ENCODE peak calls at places on chromosomes 11 and 22, in six cellular contexts. S, F, G, T, H and C are unnamed samples.

GRCh38 chr22:37267128-37267587 is 15.2 kb upstream of the CYTH4 start:
- DNase-seq in S (no peak), F (peak), G (peak), T (no peak), H (peak), C (no peak)

GRCh38 chr11:31764186-31764730 is 46.9 kb downstream of the PAX6 start:
- DNase-seq in S (no peak), F (no peak), G (no peak), T (no peak), H (no peak), C (no peak)

GRCh38 chr22:25403752-25404471 is 160.6 kb upstream of the GRK3 start:
- DNase-seq in S (peak), F (no peak), G (no peak), T (no peak), H (peak), C (no peak)

GRCh38 chr22:36395922-36396321 is 8.2 kb upstream of the MYH9 start:
- DNase-seq in S (peak), F (no peak), G (no peak), T (no peak), H (no peak), C (no peak)

GRCh38 chr11:68003846-68004550 is at the start of gene UNC93B1:
- DNase-seq in S (peak), F (peak), G (peak), T (peak), H (peak), C (peak)

GRCh38 chr22:45317551-45318167 is 7.9 kb downstream of the FAM118A start:
- DNase-seq in S (peak), F (peak), G (no peak), T (no peak), H (peak), C (peak)

GRCh38 chr11:76667856-76668255 is 2.7 kb downstream of the LRRC32 start:
- DNase-seq in S (no peak), F (peak), G (peak), T (no peak), H (peak), C (no peak)

GRCh38 chr11:102733232-102733875 is 8.6 kb upstream of the MMP8 start:
- DNase-seq in S (peak), F (peak), G (peak), T (no peak), H (no peak), C (peak)

GRCh38 chr22:39471421-39472141 is 14.8 kb downstream of the MGAT3 start:
- DNase-seq in S (no peak), F (no peak), G (no peak), T (peak), H (no peak), C (no peak)

GRCh38 chr11:120197977-120198376 is 12.9 kb upstream of the OAF start:
- DNase-seq in S (no peak), F (no peak), G (no peak), T (no peak), H (peak), C (no peak)

GRCh38 chr11:130473795-130474377 is 25.4 kb downstream of the ADAMTS15 start:
- DNase-seq in S (no peak), F (no peak), G (no peak), T (no peak), H (no peak), C (no peak)

GRCh38 chr11:118933486-118933885 is 7.8 kb upstream of the BCL9L start:
- DNase-seq in S (no peak), F (peak), G (no peak), T (no peak), H (no peak), C (no peak)

GRCh38 chr11:100918551-100919500 is 210.8 kb downstream of the PGR start:
- DNase-seq in S (peak), F (no peak), G (no peak), T (no peak), H (no peak), C (no peak)

GRCh38 chr11:117830072-117830471 is 5.5 kb upstream of the FXYD2 start:
- DNase-seq in S (no peak), F (no peak), G (peak), T (no peak), H (peak), C (no peak)

GRCh38 chr11:9692696-9693095 is 28.8 kb downstream of the SWAP70 start:
- DNase-seq in S (no peak), F (no peak), G (no peak), T (no peak), H (no peak), C (no peak)

GRCh38 chr11:66686100-66686785 is 8.6 kb upstream of the RBM4B start:
- DNase-seq in S (no peak), F (no peak), G (peak), T (no peak), H (no peak), C (no peak)

GRCh38 chr11:19243143-19243542 is 2.4 kb upstream of the E2F8 start:
- DNase-seq in S (no peak), F (no peak), G (no peak), T (no peak), H (no peak), C (no peak)

GRCh38 chr11:47348859-47349258 is 3.6 kb downstream of the MYBPC3 start:
- DNase-seq in S (peak), F (no peak), G (no peak), T (no peak), H (no peak), C (no peak)
- H3K27ac ChIP-seq in S (no peak), F (peak), G (no peak), T (no peak), H (no peak), C (no peak)

DNA sequence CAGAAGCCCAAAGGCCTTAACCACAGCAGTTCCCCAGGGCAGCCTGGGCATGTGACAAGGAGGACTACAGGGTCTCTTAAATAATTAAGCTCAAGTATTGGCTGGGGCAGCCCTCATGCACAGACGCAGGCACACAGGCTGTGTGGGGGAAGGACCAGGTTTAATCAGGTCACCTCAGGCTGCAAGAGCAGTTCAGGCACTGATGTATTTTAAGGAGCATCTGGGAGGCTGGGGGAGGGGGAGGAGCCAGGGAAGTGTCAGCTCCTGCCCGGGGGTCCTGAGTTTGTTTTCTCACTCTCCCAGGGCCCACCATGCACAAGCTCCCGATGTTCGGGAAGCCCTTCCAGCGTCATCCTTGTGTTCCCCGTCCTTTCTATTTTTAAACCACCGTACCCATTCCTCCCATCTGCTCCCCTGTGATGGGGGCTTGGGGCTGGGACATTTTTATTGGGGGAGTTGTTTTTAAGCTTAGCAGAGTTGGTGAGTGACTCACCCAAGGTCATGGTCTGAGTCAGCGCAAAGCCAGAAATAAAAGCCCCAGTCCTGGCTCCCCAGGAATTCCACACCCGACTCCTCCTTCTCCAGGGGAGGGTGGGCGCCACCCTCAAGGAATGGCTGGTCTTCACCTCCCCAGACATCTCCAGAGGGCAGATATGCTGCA is 2.4 kb downstream of the CSDC2 start:
- DNase-seq in S (peak), F (no peak), G (no peak), T (no peak), H (peak), C (no peak)
- TF ChIP-seq POLR2A in S (no peak), F (peak), G (no peak), T (no peak), H (peak), C (no peak)

GRCh38 chr11:33377100-33377851 is 120.1 kb downstream of the HIPK3 start:
- DNase-seq in S (no peak), F (no peak), G (no peak), T (no peak), H (no peak), C (no peak)

GRCh38 chr11:33376331-33377099 is 119.3 kb downstream of the HIPK3 start:
- DNase-seq in S (no peak), F (no peak), G (no peak), T (no peak), H (peak), C (no peak)

GRCh38 chr11:33375688-33376311 is 118.6 kb downstream of the HIPK3 start:
- DNase-seq in S (no peak), F (no peak), G (no peak), T (no peak), H (peak), C (no peak)

GRCh38 chr11:33373636-33374035 is 116.5 kb downstream of the HIPK3 start:
- DNase-seq in S (no peak), F (no peak), G (no peak), T (no peak), H (no peak), C (no peak)

GRCh38 chr11:33375236-33375635 is 118.1 kb downstream of the HIPK3 start:
- DNase-seq in S (no peak), F (no peak), G (no peak), T (no peak), H (no peak), C (no peak)
- H3K27ac ChIP-seq in S (peak), F (no peak), G (no peak), T (no peak), H (no peak), C (no peak)

GRCh38 chr22:41380993-41381328 is 781 bp upstream of the TEF start:
- DNase-seq in S (peak), F (no peak), G (no peak), T (no peak), H (no peak), C (peak)
- TF ChIP-seq POLR2A in S (no peak), F (peak), G (no peak), T (peak), H (peak), C (peak)

GRCh38 chr22:20229916-20230775 is 38.0 kb downstream of the RTN4R start:
- DNase-seq in S (no peak), F (no peak), G (no peak), T (no peak), H (no peak), C (no peak)
- H3K27ac ChIP-seq in S (no peak), F (no peak), G (no peak), T (no peak), H (no peak), C (no peak)

DNA sequence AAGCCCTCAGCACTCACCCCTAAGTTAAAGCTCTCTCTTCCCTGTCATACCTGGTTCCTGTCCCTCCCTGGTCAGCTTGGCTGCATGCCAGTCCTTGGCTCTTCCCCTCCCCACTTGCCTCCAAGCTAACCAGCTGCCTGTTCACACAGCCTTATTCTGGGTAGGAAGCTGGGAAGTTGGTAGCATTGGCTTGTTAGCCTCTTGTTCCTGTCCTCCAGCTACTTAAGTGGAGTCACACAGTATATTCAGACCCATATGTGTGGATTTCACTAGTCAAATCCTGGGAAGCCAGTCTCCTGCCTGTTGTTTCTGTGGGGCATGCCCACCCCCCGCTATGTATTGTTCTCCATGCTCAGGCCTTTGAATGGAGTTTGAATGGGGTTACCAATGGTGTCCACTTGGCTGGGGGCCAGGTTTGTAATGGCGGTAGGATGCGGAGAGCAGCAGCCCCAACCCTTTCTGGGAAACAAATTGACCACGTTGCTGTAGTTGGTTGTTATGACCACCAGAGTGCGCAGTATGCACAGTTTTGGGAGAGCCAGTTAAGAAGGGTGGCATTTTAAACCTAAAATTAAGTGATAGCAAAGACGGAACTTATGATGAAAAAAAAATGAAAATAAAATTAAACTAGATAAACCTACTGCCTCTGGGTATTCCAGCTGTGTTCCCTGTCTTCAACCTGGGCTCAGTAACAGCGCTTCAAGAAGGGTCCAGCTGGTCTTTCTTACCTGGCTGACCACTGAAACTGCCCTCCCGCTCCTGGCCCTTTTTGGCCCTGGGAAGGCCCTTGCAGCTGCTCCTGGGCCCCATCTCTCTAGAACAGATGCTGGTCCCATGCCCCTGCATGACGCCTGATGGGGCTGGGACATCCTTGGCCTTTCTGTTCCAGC is 10.7 kb upstream of the RPS3 start:
- DNase-seq in S (peak), F (peak), G (peak), T (no peak), H (peak), C (peak)
- TF ChIP-seq POLR2A in S (no peak), F (no peak), G (no peak), T (no peak), H (no peak), C (no peak)

GRCh38 chr22:23110190-23110921 is 31.4 kb downstream of the RSPH14 start:
- DNase-seq in S (no peak), F (no peak), G (no peak), T (no peak), H (no peak), C (no peak)
- H3K27ac ChIP-seq in S (no peak), F (no peak), G (no peak), T (no peak), H (no peak), C (no peak)

GRCh38 chr11:46593550-46594382 is at the start of gene AMBRA1:
- DNase-seq in S (peak), F (peak), G (peak), T (peak), H (peak), C (peak)
- TF ChIP-seq POLR2A in S (peak), F (peak), G (no peak), T (peak), H (peak), C (peak)

GRCh38 chr11:36362902-36363301 is 66.8 kb downstream of the PRR5L start:
- DNase-seq in S (no peak), F (no peak), G (no peak), T (no peak), H (no peak), C (no peak)
- H3K27ac ChIP-seq in S (no peak), F (no peak), G (no peak), T (no peak), H (no peak), C (no peak)

GRCh38 chr11:44570411-44571155 is 5.1 kb downstream of the CD82 start:
- DNase-seq in S (no peak), F (no peak), G (peak), T (no peak), H (no peak), C (no peak)

GRCh38 chr11:44568358-44568705 is 2.9 kb downstream of the CD82 start:
- DNase-seq in S (no peak), F (no peak), G (no peak), T (no peak), H (no peak), C (no peak)

GRCh38 chr11:44567876-44568256 is 2.4 kb downstream of the CD82 start:
- DNase-seq in S (no peak), F (no peak), G (peak), T (no peak), H (no peak), C (no peak)

GRCh38 chr11:44566952-44567875 is 1.8 kb downstream of the CD82 start:
- DNase-seq in S (no peak), F (no peak), G (no peak), T (no peak), H (no peak), C (no peak)

GRCh38 chr11:44568706-44569473 is 3.4 kb downstream of the CD82 start:
- DNase-seq in S (peak), F (peak), G (peak), T (peak), H (peak), C (peak)
- TF ChIP-seq POLR2A in S (no peak), F (no peak), G (no peak), T (peak), H (no peak), C (no peak)